ENCODE peak calls at places on chromosomes 3 and 15, in four cellular contexts. F is ACHN, O is GM12865, M is iPS-NIHi11. B is an unnamed sample.
A peak's percentile ranks its signal among the peaks of the same experiment; 100 is the strongest.

GRCh38 chr3:126194713-126195305 is 14.4 kb upstream of the ALDH1L1 start:
- DNase-seq in F (peak; percentile 24), M (no peak), O (no peak), B (no peak)

GRCh38 chr3:134392336-134392983 is 18.2 kb upstream of the AMOTL2 start:
- DNase-seq in F (no peak), O (no peak), M (no peak), B (peak; percentile 81)

GRCh38 chr15:78130466-78131294 is 565 bp downstream of the CIB2 start:
- DNase-seq in O (peak; percentile 67), F (no peak), M (peak; percentile 25), B (no peak)

GRCh38 chr3:11764931-11765363 is 81.7 kb downstream of the TAMM41 start:
- DNase-seq in M (no peak), F (peak; percentile 48), O (no peak), B (no peak)

GRCh38 chr3:57048052-57048671 is 12.3 kb upstream of the SPATA12 start:
- DNase-seq in O (no peak), F (no peak), M (no peak), B (peak; percentile 51)

GRCh38 chr3:32175607-32176197 is 62.8 kb upstream of the CMTM8 start:
- DNase-seq in O (peak; percentile 68), F (peak; percentile 63), M (peak; percentile 73), B (peak; percentile 88)

GRCh38 chr3:134456121-134456520 is 29.7 kb downstream of the ANAPC13 start:
- DNase-seq in O (no peak), F (no peak), M (no peak), B (no peak)

GRCh38 chr3:53109822-53110771 is 20.1 kb downstream of the RFT1 start:
- DNase-seq in O (peak; percentile 55), F (peak; percentile 31), M (peak; percentile 69), B (peak; percentile 20)

GRCh38 chr3:170021083-170021482 is 16.7 kb upstream of the GPR160 start:
- DNase-seq in M (peak; percentile 31), O (peak; percentile 29), F (no peak), B (no peak)

GRCh38 chr3:30646181-30646876 is 39.9 kb downstream of the TGFBR2 start:
- DNase-seq in F (no peak), O (no peak), M (no peak), B (peak; percentile 68)

GRCh38 chr3:76824658-76825310 is 215.1 kb upstream of the ROBO2 start:
- DNase-seq in F (no peak), M (no peak), O (no peak), B (no peak)

GRCh38 chr15:90230610-90231009 is 3.1 kb downstream of the CIB1 start:
- DNase-seq in M (no peak), F (no peak), O (no peak), B (no peak)

GRCh38 chr15:74889882-74890768 is at the start of gene MPI:
- DNase-seq in F (peak; percentile 78), M (peak; percentile 99), O (peak; percentile 87), B (peak; percentile 83)

GRCh38 chr3:54599741-54600140 is 328.1 kb downstream of the LRTM1 start:
- DNase-seq in M (no peak), O (no peak), F (no peak), B (no peak)

GRCh38 chr3:52292247-52293065 is 4.8 kb downstream of the GLYCTK start:
- DNase-seq in O (no peak), F (no peak), M (no peak), B (no peak)